ENCODE peak calls at places on chromosomes 11 and 22, in eight cellular contexts. V is SK-N-SH, Z is right atrium auricular region, O is GM12865, S is cardiac fibroblast, C is Peyer's patch, F is PC-9, T is adrenal gland. U is an unnamed sample.

GRCh38 chr11:35792148-35792845 is 129.7 kb downstream of the TRIM44 start:
- DNase-seq in V (no peak), Z (no peak), O (no peak), S (peak), C (no peak), F (no peak), T (peak), U (no peak)

GRCh38 chr11:113907155-113907554 is 2.6 kb downstream of the HTR3B start:
- DNase-seq in V (no peak), Z (no peak), O (no peak), S (no peak), C (no peak), F (no peak), T (no peak), U (no peak)

GRCh38 chr11:72328366-72329224 is 84.6 kb upstream of the PHOX2A start:
- DNase-seq in V (no peak), Z (no peak), O (no peak), S (peak), C (no peak), F (no peak), T (peak), U (peak)

GRCh38 chr22:46964773-46965550 is 202.5 kb downstream of the TBC1D22A start:
- DNase-seq in V (no peak), Z (no peak), O (no peak), S (no peak), C (no peak), F (no peak), T (no peak), U (no peak)

GRCh38 chr11:119491753-119492455 is 68.9 kb upstream of the THY1 start:
- DNase-seq in V (no peak), Z (no peak), O (no peak), S (peak), C (no peak), F (no peak), T (no peak), U (no peak)

GRCh38 chr11:129249351-129249750 is 57.2 kb upstream of the ARHGAP32 start:
- DNase-seq in V (no peak), Z (no peak), O (no peak), S (peak), C (no peak), F (no peak), T (peak), U (peak)

GRCh38 chr11:419248-420005 is 4.6 kb upstream of the SIGIRR start:
- DNase-seq in V (no peak), Z (no peak), O (no peak), S (no peak), C (no peak), F (no peak), T (no peak), U (no peak)

GRCh38 chr11:68714047-68714856 is 29.9 kb downstream of the GAL start:
- DNase-seq in V (no peak), Z (no peak), O (no peak), S (no peak), C (no peak), F (no peak), T (no peak), U (no peak)

GRCh38 chr11:30171661-30172060 is 59.2 kb upstream of the FSHB start:
- DNase-seq in V (no peak), Z (no peak), O (no peak), S (no peak), C (no peak), F (no peak), T (no peak), U (no peak)

GRCh38 chr11:122020902-122021301 is 95.1 kb downstream of the BLID start:
- DNase-seq in V (peak), Z (no peak), O (peak), S (peak), C (no peak), F (no peak), T (no peak), U (no peak)

GRCh38 chr22:33896801-33897620 is 23.3 kb downstream of the LARGE1 start:
- DNase-seq in V (peak), Z (no peak), O (peak), S (no peak), C (no peak), F (no peak), T (peak), U (no peak)

GRCh38 chr22:29275167-29275566 is 7.1 kb downstream of the EWSR1 start:
- DNase-seq in V (no peak), Z (no peak), O (no peak), S (no peak), C (no peak), F (no peak), T (no peak), U (no peak)

GRCh38 chr11:100068116-100068515 is 619.0 kb upstream of the ARHGAP42 start:
- DNase-seq in V (no peak), Z (no peak), O (no peak), S (no peak), C (no peak), F (no peak), T (no peak), U (no peak)

GRCh38 chr11:125270711-125271110 is 106.2 kb downstream of the PKNOX2 start:
- DNase-seq in V (no peak), Z (no peak), O (no peak), S (no peak), C (no peak), F (no peak), T (no peak), U (no peak)

GRCh38 chr11:16110862-16111261 is 245.5 kb downstream of the SOX6 start:
- DNase-seq in V (no peak), Z (no peak), O (no peak), S (no peak), C (no peak), F (no peak), T (no peak), U (no peak)

GRCh38 chr11:3614742-3615171 is 27.0 kb downstream of the ART5 start:
- DNase-seq in V (no peak), Z (no peak), O (peak), S (no peak), C (no peak), F (no peak), T (no peak), U (no peak)

GRCh38 chr22:27776410-27776958 is 25.1 kb downstream of the MN1 start:
- DNase-seq in V (peak), Z (no peak), O (no peak), S (no peak), C (no peak), F (no peak), T (no peak), U (no peak)

GRCh38 chr11:606245-606644 is 9.5 kb downstream of the IRF7 start:
- DNase-seq in V (peak), Z (no peak), O (no peak), S (peak), C (no peak), F (no peak), T (peak), U (no peak)

GRCh38 chr11:65958774-65959420 is 2.6 kb upstream of the SART1 start:
- DNase-seq in V (no peak), Z (no peak), O (no peak), S (no peak), C (no peak), F (no peak), T (no peak), U (no peak)

GRCh38 chr11:12761029-12761428 is 86.8 kb downstream of the TEAD1 start:
- DNase-seq in V (no peak), Z (no peak), O (peak), S (peak), C (no peak), F (no peak), T (no peak), U (no peak)

GRCh38 chr11:43212279-43212678 is 99.5 kb upstream of the API5 start:
- DNase-seq in V (no peak), Z (no peak), O (no peak), S (no peak), C (no peak), F (no peak), T (no peak), U (no peak)

GRCh38 chr22:36387914-36388864 is at the start of gene MYH9:
- DNase-seq in V (peak), Z (peak), O (peak), S (peak), C (peak), F (peak), T (peak), U (peak)

GRCh38 chr22:36385491-36386350 is 2.0 kb downstream of the MYH9 start:
- DNase-seq in V (no peak), Z (no peak), O (peak), S (peak), C (peak), F (peak), T (peak), U (no peak)

GRCh38 chr22:36386351-36386899 is 1.3 kb downstream of the MYH9 start:
- DNase-seq in V (no peak), Z (no peak), O (peak), S (peak), C (peak), F (no peak), T (peak), U (no peak)

GRCh38 chr22:36387664-36387913 is 178 bp downstream of the MYH9 start:
- DNase-seq in V (no peak), Z (no peak), O (no peak), S (no peak), C (no peak), F (no peak), T (no peak), U (no peak)

DNA sequence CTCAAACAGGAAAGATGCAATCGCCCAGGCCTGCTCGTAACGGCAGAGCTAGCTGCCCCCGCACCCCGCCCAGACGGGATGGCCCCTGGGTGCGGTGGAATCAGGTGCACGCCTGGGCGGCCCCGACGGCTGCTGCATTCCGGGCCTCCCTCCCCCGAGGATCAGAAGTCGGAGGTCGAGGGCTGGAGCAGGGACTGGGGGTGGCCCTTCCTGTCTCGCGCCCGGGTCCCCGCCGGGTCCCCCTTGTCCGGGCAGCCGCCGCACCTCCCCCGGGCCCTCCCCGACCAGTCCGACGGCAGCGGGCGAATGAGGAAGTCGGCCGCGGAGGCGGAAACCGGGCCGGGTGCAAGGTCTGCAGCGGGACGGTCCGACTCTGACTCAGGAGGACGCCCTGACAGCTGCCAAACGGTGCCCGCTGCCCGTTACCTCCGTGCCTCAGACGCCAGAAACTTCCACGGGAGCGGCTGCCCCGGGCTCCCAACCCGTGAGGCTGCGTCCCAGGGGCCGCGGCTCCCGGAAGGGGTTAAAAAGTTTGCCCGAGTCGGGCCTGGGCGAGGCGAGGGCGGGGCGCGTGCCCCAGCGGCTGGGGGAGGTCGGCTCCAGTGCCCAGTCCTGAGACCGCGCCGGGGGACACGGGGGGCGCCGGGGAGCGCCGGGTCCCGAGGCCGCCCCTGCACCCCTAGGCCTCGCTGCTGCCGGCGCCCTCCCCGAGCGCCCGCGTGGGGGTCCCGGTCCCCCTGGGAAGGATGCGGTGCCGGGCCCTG is 685 bp downstream of the MYH9 start:
- DNase-seq in V (peak), Z (no peak), O (peak), S (no peak), C (peak), F (peak), T (peak), U (no peak)
- H3K4me3 ChIP-seq in V (peak), Z (peak), O (peak), S (peak), C (peak), F (peak), T (peak), U (peak)

GRCh38 chr22:21652547-21653545 is 10.7 kb downstream of the SDF2L1 start:
- DNase-seq in V (no peak), Z (no peak), O (peak), S (no peak), C (no peak), F (no peak), T (no peak), U (no peak)
- TF ChIP-seq CTCF in V (no peak), Z (no peak), O (peak), S (no peak), C (no peak), F (no peak), T (no peak), U (no peak)

GRCh38 chr11:62544521-62545436 is 1.8 kb downstream of the AHNAK start:
- DNase-seq in V (no peak), Z (no peak), O (peak), S (no peak), C (peak), F (no peak), T (no peak), U (no peak)
- H3K4me3 ChIP-seq in V (peak), Z (peak), O (peak), S (peak), C (peak), F (peak), T (peak), U (peak)

GRCh38 chr22:49100316-49100715 is 727.4 kb downstream of the BRD1 start:
- DNase-seq in V (no peak), Z (no peak), O (no peak), S (no peak), C (peak), F (no peak), T (no peak), U (no peak)

GRCh38 chr22:49101873-49102272 is 725.8 kb downstream of the BRD1 start:
- DNase-seq in V (no peak), Z (no peak), O (no peak), S (no peak), C (peak), F (no peak), T (no peak), U (no peak)

GRCh38 chr22:49101225-49101624 is 726.4 kb downstream of the BRD1 start:
- DNase-seq in V (no peak), Z (no peak), O (no peak), S (no peak), C (peak), F (no peak), T (no peak), U (no peak)

GRCh38 chr22:49099496-49100124 is 728.1 kb downstream of the BRD1 start:
- DNase-seq in V (no peak), Z (no peak), O (no peak), S (no peak), C (peak), F (peak), T (no peak), U (no peak)

GRCh38 chr22:49100764-49101163 is 726.9 kb downstream of the BRD1 start:
- DNase-seq in V (no peak), Z (no peak), O (no peak), S (no peak), C (peak), F (no peak), T (no peak), U (no peak)
- TF ChIP-seq CTCF in V (no peak), Z (no peak), O (no peak), S (no peak), C (no peak), F (no peak), T (no peak), U (no peak)

GRCh38 chr22:44298331-44299087 is 14.2 kb downstream of the SHISAL1 start:
- DNase-seq in V (no peak), Z (no peak), O (no peak), S (no peak), C (no peak), F (no peak), T (no peak), U (no peak)
- H3K4me3 ChIP-seq in V (no peak), Z (no peak), O (no peak), S (no peak), C (no peak), F (no peak), T (no peak), U (no peak)

DNA sequence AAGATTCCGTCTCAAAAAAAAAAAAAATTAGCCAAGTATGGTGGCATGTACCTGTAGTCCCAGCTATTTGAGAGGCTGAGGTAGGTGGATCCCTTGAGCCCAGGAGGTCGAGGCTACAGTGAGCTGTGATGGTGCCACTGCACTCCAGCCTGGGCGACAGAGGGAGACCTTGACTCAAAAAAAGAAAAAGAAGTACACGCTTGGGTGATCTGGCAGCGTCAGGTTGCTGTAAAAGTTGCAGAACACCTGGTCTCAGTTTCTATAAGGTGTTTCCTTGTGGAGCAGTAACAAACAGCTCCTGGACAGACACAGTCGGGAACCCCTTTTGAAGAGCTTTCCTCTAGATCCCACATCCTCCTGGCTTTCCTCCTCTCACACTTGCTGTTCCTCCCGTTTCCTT is 45.8 kb downstream of the SCGB1A1 start:
- DNase-seq in V (no peak), Z (no peak), O (peak), S (no peak), C (no peak), F (no peak), T (no peak), U (no peak)
- TF ChIP-seq CTCF in V (no peak), Z (no peak), O (peak), S (no peak), C (no peak), F (no peak), T (no peak), U (no peak)